ENCODE peak calls at places on chromosomes 3 and 15, in seven cellular contexts. R is neural progenitor cell, P is A673, W is heart right ventricle, Y is RWPE2, O is right atrium auricular region, Q is hepatocyte. L is an unnamed sample.

GRCh38 chr15:48647963-48648362 is 2.5 kb upstream of the FBN1 start:
- DNase-seq in O (no peak), W (no peak), Y (no peak), Q (no peak), P (peak; percentile 22), R (peak; percentile 58), L (no peak)

GRCh38 chr3:22713936-22714335 is 489.2 kb upstream of the UBE2E2 start:
- DNase-seq in W (no peak), Q (peak; percentile 48), Y (no peak), P (no peak), O (no peak), R (no peak), L (no peak)

GRCh38 chr3:79885407-79885806 is 117.6 kb upstream of the ROBO1 start:
- DNase-seq in P (no peak), O (no peak), Q (no peak), Y (no peak), R (no peak), W (no peak), L (no peak)

GRCh38 chr15:67193223-67194009 is 61.0 kb downstream of the AAGAB start:
- DNase-seq in R (no peak), O (peak; percentile 61), Y (no peak), P (no peak), Q (peak; percentile 43), W (no peak), L (no peak)

GRCh38 chr3:21271606-21272016 is 479.4 kb downstream of the ZNF385D start:
- DNase-seq in Q (no peak), P (no peak), W (no peak), R (no peak), Y (no peak), O (no peak), L (no peak)

GRCh38 chr15:70802629-70803028 is 39.3 kb upstream of the UACA start:
- DNase-seq in W (peak; percentile 34), O (no peak), Q (no peak), Y (no peak), P (no peak), R (no peak), L (no peak)

GRCh38 chr3:161406594-161407555 is 35.6 kb upstream of the SPTSSB start:
- DNase-seq in W (no peak), O (no peak), P (no peak), Y (no peak), Q (no peak), R (no peak), L (no peak)

GRCh38 chr15:42133892-42134502 is 22.4 kb downstream of the PLA2G4F start:
- DNase-seq in P (peak; percentile 65), Y (peak; percentile 83), Q (peak; percentile 42), R (peak; percentile 68), O (peak; percentile 36), W (peak; percentile 46), L (peak; percentile 90)

GRCh38 chr3:188272481-188273372 is 118.8 kb downstream of the LPP start:
- DNase-seq in R (no peak), P (peak; percentile 48), Q (no peak), O (no peak), Y (no peak), W (no peak), L (no peak)

GRCh38 chr15:67744331-67745058 is 80.8 kb upstream of the SKOR1 start:
- DNase-seq in R (no peak), W (no peak), Y (no peak), P (no peak), O (no peak), Q (no peak), L (no peak)

GRCh38 chr3:107718547-107718946 is 195.8 kb downstream of the BBX start:
- DNase-seq in P (peak; percentile 78), R (no peak), Y (no peak), O (no peak), Q (no peak), W (no peak), L (no peak)

GRCh38 chr3:126017310-126017709 is 48.3 kb downstream of the ROPN1B start:
- DNase-seq in P (no peak), O (no peak), Y (no peak), W (no peak), Q (no peak), R (no peak), L (no peak)

GRCh38 chr3:132843851-132844565 is 121.8 kb upstream of the NPHP3 start:
- DNase-seq in W (no peak), Y (no peak), R (peak; percentile 73), O (no peak), P (no peak), Q (no peak), L (no peak)

GRCh38 chr15:77495806-77496589 is 75.3 kb downstream of the HMG20A start:
- DNase-seq in Q (no peak), P (no peak), Y (no peak), O (no peak), W (no peak), R (peak; percentile 44), L (no peak)

GRCh38 chr3:31925271-31925630 is 55.8 kb downstream of the OSBPL10 start:
- DNase-seq in Q (no peak), Y (no peak), P (no peak), O (no peak), R (no peak), W (no peak), L (no peak)

GRCh38 chr15:85318048-85318731 is 62.2 kb upstream of the AKAP13 start:
- DNase-seq in W (no peak), O (no peak), R (no peak), Y (no peak), P (peak; percentile 53), Q (peak; percentile 38), L (no peak)

GRCh38 chr3:130760922-130761321 is 14.3 kb upstream of the PIK3R4 start:
- DNase-seq in W (no peak), O (no peak), Q (no peak), Y (no peak), P (no peak), R (no peak), L (no peak)

GRCh38 chr3:1587426-1587825 is 494.6 kb downstream of the CNTN6 start:
- DNase-seq in O (no peak), W (no peak), R (no peak), Q (no peak), Y (no peak), P (no peak), L (no peak)

GRCh38 chr3:49523756-49524747 is 30.2 kb upstream of the BSN start:
- DNase-seq in Q (no peak), R (no peak), P (no peak), W (no peak), Y (no peak), O (no peak), L (no peak)

GRCh38 chr3:57949779-57950618 is 58.2 kb upstream of the FLNB start:
- DNase-seq in R (no peak), Y (no peak), P (no peak), O (no peak), W (peak; percentile 43), Q (no peak), L (no peak)

GRCh38 chr15:52566889-52567288 is 1.9 kb downstream of the ARPP19 start:
- DNase-seq in O (no peak), Y (no peak), P (no peak), Q (no peak), R (no peak), W (no peak), L (no peak)
- H3K4me1 ChIP-seq in O (peaks cover 44% of the 10 kb centered on the region), Y (peaks cover 33% of the 10 kb centered on the region), P (peaks cover 8% of the 10 kb centered on the region), Q (peaks cover 22% of the 10 kb centered on the region), R (peaks cover 10% of the 10 kb centered on the region), W (peaks cover 54% of the 10 kb centered on the region), L (peaks cover 44% of the 10 kb centered on the region)

DNA sequence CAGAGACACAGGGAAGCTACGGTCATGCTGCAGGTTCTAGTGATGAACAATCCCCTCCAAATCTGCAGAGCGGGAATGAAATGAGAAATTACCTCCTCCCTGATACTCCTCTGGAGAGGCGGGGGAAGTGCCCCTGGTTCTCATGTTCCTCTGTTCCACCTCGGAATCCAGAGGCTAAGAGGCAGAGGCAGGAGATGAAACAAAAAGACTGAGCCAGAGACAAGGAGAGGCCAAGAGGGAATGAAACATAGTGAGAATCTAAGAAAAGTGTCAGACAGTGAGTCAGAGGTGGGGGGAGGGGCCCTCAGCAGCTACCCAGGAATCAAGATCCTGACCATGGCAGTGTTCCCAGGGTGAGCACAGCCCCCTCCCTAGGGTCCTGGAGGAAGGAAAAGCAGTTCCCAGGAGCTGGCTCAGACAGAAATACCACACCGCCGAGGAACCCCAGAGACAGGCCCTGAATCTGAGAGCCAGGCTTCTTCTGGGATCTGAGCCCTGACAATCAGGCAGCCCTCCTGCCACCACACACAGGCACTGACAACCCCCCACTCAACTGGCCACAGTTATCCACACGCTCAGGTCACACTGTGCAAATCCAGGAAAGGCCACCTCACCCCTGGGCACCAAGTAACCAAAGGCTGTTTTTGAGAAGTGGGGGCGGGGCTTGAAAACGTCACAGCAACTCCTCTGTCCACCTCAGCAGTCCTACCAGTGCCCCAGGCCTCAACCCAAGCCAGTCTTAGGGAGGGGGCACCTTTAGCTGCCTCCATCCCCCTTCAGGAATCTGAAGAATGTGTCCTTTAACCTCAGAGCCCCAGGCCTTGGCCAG is 2.4 kb downstream of the CSRNP1 start:
- DNase-seq in O (peak; percentile 97), Q (peak; percentile 95), P (peak; percentile 79), W (peak; percentile 80), R (peak; percentile 76), Y (peak; percentile 93), L (no peak)
- H3K4me1 ChIP-seq in O (peaks cover 81% of the 10 kb centered on the region), Q (peaks cover 77% of the 10 kb centered on the region), P (peaks cover 51% of the 10 kb centered on the region), W (peaks cover 73% of the 10 kb centered on the region), R (peaks cover 34% of the 10 kb centered on the region), Y (peaks cover 58% of the 10 kb centered on the region), L (peaks cover 61% of the 10 kb centered on the region)

GRCh38 chr15:65792130-65792987 is at the start of gene DENND4A:
- DNase-seq in P (peak; percentile 99), O (peak; percentile 98), Q (peak; percentile 99), R (peak; percentile 99), Y (peak; percentile 98), W (peak; percentile 98), L (peak; percentile 98)
- H3K4me1 ChIP-seq in P (peaks cover 21% of the 10 kb centered on the region), O (peaks cover 4% of the 10 kb centered on the region), Q (peaks cover 13% of the 10 kb centered on the region), R (peaks cover 7% of the 10 kb centered on the region), Y (peaks cover 33% of the 10 kb centered on the region), W (peaks cover 32% of the 10 kb centered on the region), L (peaks cover 52% of the 10 kb centered on the region)

DNA sequence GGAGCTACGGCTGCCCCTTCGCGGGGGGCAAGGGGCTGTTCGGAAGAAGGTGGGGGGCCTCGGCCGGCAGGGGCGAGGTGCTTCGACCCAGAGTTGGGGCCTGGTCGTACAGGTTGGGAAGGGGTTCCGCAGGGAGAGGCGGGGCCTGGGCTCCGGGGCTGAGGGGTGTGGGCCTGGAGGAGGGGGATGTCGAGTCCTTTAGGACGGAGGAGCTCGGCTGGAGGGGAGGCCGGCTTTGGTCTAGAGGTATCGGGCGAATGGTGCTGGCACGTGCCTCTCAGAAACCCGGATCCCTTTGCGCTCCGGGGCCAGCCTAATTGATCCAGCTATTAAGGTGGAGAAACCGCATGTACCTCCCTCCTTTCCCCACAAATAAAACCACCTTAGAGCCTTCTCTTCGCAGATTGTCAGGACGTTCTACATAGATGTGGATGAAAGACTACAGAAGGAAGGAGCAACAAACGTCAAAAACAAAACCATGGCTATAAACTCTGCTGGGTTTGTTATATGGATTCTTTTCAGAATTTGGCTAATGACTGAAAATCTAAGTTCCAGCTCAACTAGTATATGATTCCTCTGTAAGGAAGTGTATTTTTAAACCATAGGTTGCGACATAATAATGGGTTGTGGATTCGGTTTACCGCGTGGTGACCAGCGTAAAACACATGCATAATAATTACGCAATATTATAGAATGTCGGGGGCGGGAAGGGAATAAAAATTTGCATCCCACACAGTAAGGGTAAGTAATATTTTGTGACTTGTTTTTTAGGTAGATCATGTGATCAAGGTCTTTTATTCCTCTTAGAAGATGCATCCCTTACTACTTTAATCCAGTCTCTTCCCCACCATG is 644 bp upstream of the NGLY1 start:
- DNase-seq in Q (peak; percentile 60), O (no peak), R (peak; percentile 86), P (peak; percentile 54), W (no peak), Y (peak; percentile 56), L (no peak)
- H3K4me1 ChIP-seq in Q (peaks cover 27% of the 10 kb centered on the region), O (peaks cover 14% of the 10 kb centered on the region), R (peaks cover 10% of the 10 kb centered on the region), P (peaks cover 13% of the 10 kb centered on the region), W (peaks cover 29% of the 10 kb centered on the region), Y (peaks cover 11% of the 10 kb centered on the region), L (peaks cover 21% of the 10 kb centered on the region)

L was measured in left lung.